ENCODE peak calls at places on chromosomes 4 and X, in eight cellular contexts. A, C, P, Q, T, I, G and J are unnamed samples. For H3K9me3, the result is how much of the 10 kb centered on the place peaks cover.

GRCh38 chr4:114512595-114513295 is 85.9 kb upstream of the UGT8 start:
- DNase-seq in A (no peak), C (no peak), P (no peak), Q (no peak), T (no peak), I (no peak), G (no peak), J (no peak)

GRCh38 chr4:137705171-137705783 is 173.0 kb upstream of the PCDH18 start:
- DNase-seq in A (no peak), C (no peak), P (peak), Q (no peak), T (no peak), I (no peak), G (peak), J (no peak)

GRCh38 chrX:19566359-19567141 is 51.2 kb upstream of the MAP3K15 start:
- DNase-seq in A (no peak), C (no peak), P (peak), Q (no peak), T (no peak), I (no peak), G (no peak), J (no peak)

GRCh38 chr4:23369331-23369730 is 520.5 kb downstream of the PPARGC1A start:
- DNase-seq in A (peak), C (peak), P (no peak), Q (no peak), T (no peak), I (no peak), G (no peak), J (no peak)

GRCh38 chr4:8428288-8429097 is 12.0 kb downstream of the ACOX3 start:
- DNase-seq in A (peak), C (peak), P (peak), Q (peak), T (peak), I (peak), G (peak), J (peak)

GRCh38 chrX:12921886-12922599 is 15.6 kb downstream of the TLR8 start:
- DNase-seq in A (no peak), C (no peak), P (no peak), Q (no peak), T (no peak), I (no peak), G (no peak), J (no peak)

GRCh38 chr4:158042591-158043030 is 130.2 kb downstream of the GASK1B start:
- DNase-seq in A (no peak), C (no peak), P (peak), Q (no peak), T (no peak), I (no peak), G (no peak), J (no peak)

GRCh38 chr4:140924761-140925392 is 168.7 kb upstream of the TBC1D9 start:
- DNase-seq in A (no peak), C (no peak), P (no peak), Q (no peak), T (no peak), I (no peak), G (no peak), J (no peak)

GRCh38 chr4:151687021-151687640 is 73.7 kb downstream of the GATB start:
- DNase-seq in A (no peak), C (no peak), P (no peak), Q (no peak), T (no peak), I (no peak), G (no peak), J (no peak)

GRCh38 chr4:152972821-152973613 is 36.9 kb downstream of the FHDC1 start:
- DNase-seq in A (no peak), C (peak), P (peak), Q (no peak), T (no peak), I (no peak), G (no peak), J (no peak)

GRCh38 chrX:87338510-87338909 is 179.1 kb upstream of the KLHL4 start:
- DNase-seq in A (no peak), C (no peak), P (no peak), Q (peak), T (no peak), I (no peak), G (no peak), J (no peak)

GRCh38 chr4:18675586-18675985 is 654.0 kb upstream of the LCORL start:
- DNase-seq in A (no peak), C (no peak), P (no peak), Q (no peak), T (no peak), I (no peak), G (no peak), J (no peak)

GRCh38 chrX:69896046-69896445 is 153.7 kb downstream of the AWAT2 start:
- DNase-seq in A (no peak), C (no peak), P (no peak), Q (no peak), T (no peak), I (no peak), G (no peak), J (no peak)

GRCh38 chrX:52979993-52980392 is 21.7 kb upstream of the FAM156A start:
- DNase-seq in A (no peak), C (no peak), P (no peak), Q (no peak), T (no peak), I (no peak), G (no peak), J (no peak)

GRCh38 chr4:79578613-79579012 is 170.6 kb upstream of the GK2 start:
- DNase-seq in A (no peak), C (no peak), P (no peak), Q (no peak), T (no peak), I (no peak), G (no peak), J (no peak)

GRCh38 chrX:139448996-139449395 is 81.5 kb upstream of the F9 start:
- DNase-seq in A (no peak), C (no peak), P (no peak), Q (no peak), T (no peak), I (no peak), G (no peak), J (no peak)

GRCh38 chrX:6021316-6022091 is 207.2 kb downstream of the NLGN4X start:
- DNase-seq in A (no peak), C (no peak), P (no peak), Q (no peak), T (no peak), I (peak), G (peak), J (no peak)

GRCh38 chr4:2402941-2403340 is 15.5 kb downstream of the ZFYVE28 start:
- DNase-seq in A (no peak), C (no peak), P (no peak), Q (no peak), T (no peak), I (no peak), G (no peak), J (no peak)

GRCh38 chr4:4780634-4781287 is 78.7 kb upstream of the MSX1 start:
- DNase-seq in A (no peak), C (no peak), P (peak), Q (no peak), T (no peak), I (no peak), G (no peak), J (no peak)

GRCh38 chr4:77037736-77038135 is 38.1 kb downstream of the CCNI start:
- DNase-seq in A (no peak), C (no peak), P (no peak), Q (no peak), T (no peak), I (no peak), G (no peak), J (no peak)

GRCh38 chrX:110133735-110134370 is 130.9 kb downstream of the TMEM164 start:
- DNase-seq in A (no peak), C (no peak), P (no peak), Q (no peak), T (no peak), I (peak), G (no peak), J (no peak)

GRCh38 chr4:38308728-38309315 is 348.6 kb downstream of the PTTG2 start:
- DNase-seq in A (no peak), C (no peak), P (no peak), Q (no peak), T (no peak), I (no peak), G (no peak), J (no peak)

GRCh38 chrX:12988797-12989196 is 13.9 kb downstream of the TMSB4X start:
- DNase-seq in A (no peak), C (no peak), P (no peak), Q (peak), T (no peak), I (peak), G (no peak), J (no peak)

GRCh38 chr4:156322592-156322991 is 368.9 kb upstream of the CTSO start:
- DNase-seq in A (no peak), C (no peak), P (peak), Q (no peak), T (no peak), I (no peak), G (no peak), J (no peak)

GRCh38 chr4:73687414-73687813 is 53.0 kb upstream of the CXCL8 start:
- DNase-seq in A (no peak), C (no peak), P (no peak), Q (no peak), T (no peak), I (no peak), G (no peak), J (no peak)

GRCh38 chr4:15341022-15341732 is 86.7 kb upstream of the C1QTNF7 start:
- DNase-seq in A (no peak), C (no peak), P (no peak), Q (no peak), T (no peak), I (no peak), G (no peak), J (no peak)

GRCh38 chrX:110267874-110268273 is 50.0 kb downstream of the AMMECR1 start:
- DNase-seq in A (no peak), C (no peak), P (no peak), Q (no peak), T (no peak), I (no peak), G (no peak), J (no peak)

GRCh38 chrX:22666441-22666840 is 333.3 kb upstream of the DDX53 start:
- DNase-seq in A (no peak), C (no peak), P (no peak), Q (no peak), T (no peak), I (no peak), G (no peak), J (no peak)

GRCh38 chr4:84477738-84478137 is 21.4 kb downstream of the NKX6-1 start:
- DNase-seq in A (no peak), C (no peak), P (no peak), Q (no peak), T (no peak), I (no peak), G (no peak), J (no peak)

GRCh38 chr4:101355767-101356702 is 8.7 kb upstream of the PPP3CA start:
- DNase-seq in A (no peak), C (no peak), P (peak), Q (peak), T (no peak), I (no peak), G (no peak), J (no peak)

GRCh38 chr4:80253510-80253909 is 13.0 kb upstream of the FGF5 start:
- DNase-seq in A (no peak), C (no peak), P (no peak), Q (no peak), T (no peak), I (no peak), G (no peak), J (no peak)

GRCh38 chrX:19964017-19964710 is 26.7 kb downstream of the BCLAF3 start:
- DNase-seq in A (no peak), C (no peak), P (no peak), Q (no peak), T (no peak), I (no peak), G (no peak), J (no peak)

GRCh38 chr4:141328550-141329173 is 108.0 kb downstream of the ZNF330 start:
- DNase-seq in A (no peak), C (no peak), P (no peak), Q (no peak), T (no peak), I (no peak), G (no peak), J (no peak)

GRCh38 chr4:181939199-181939945 is 303.8 kb upstream of the TENM3 start:
- DNase-seq in A (no peak), C (no peak), P (no peak), Q (no peak), T (no peak), I (no peak), G (no peak), J (no peak)

GRCh38 chr4:170682511-170682910 is 592.8 kb upstream of the AADAT start:
- DNase-seq in A (no peak), C (no peak), P (no peak), Q (no peak), T (no peak), I (no peak), G (no peak), J (no peak)

GRCh38 chr4:170691168-170691567 is 601.4 kb upstream of the AADAT start:
- DNase-seq in A (no peak), C (no peak), P (no peak), Q (no peak), T (no peak), I (no peak), G (no peak), J (no peak)

GRCh38 chr4:170687751-170688150 is 598.0 kb upstream of the AADAT start:
- DNase-seq in A (no peak), C (no peak), P (no peak), Q (no peak), T (no peak), I (no peak), G (no peak), J (no peak)
- H3K9me3 ChIP-seq in A (under half), C (under half), P (under half), Q (under half), T (under half), I (under half), G (under half), J (under half)

GRCh38 chrX:82237328-82237727 is 1035.4 kb downstream of the SH3BGRL start:
- DNase-seq in A (no peak), C (no peak), P (no peak), Q (no peak), T (no peak), I (no peak), G (no peak), J (no peak)

GRCh38 chrX:82230013-82230412 is 1028.1 kb downstream of the SH3BGRL start:
- DNase-seq in A (no peak), C (no peak), P (no peak), Q (no peak), T (no peak), I (no peak), G (no peak), J (no peak)

GRCh38 chrX:82232679-82233078 is 1030.8 kb downstream of the SH3BGRL start:
- DNase-seq in A (no peak), C (no peak), P (no peak), Q (no peak), T (no peak), I (no peak), G (no peak), J (no peak)
- H3K9me3 ChIP-seq in A (under half), C (under half), P (under half), Q (under half), T (under half), I (under half), G (under half), J (under half)

GRCh38 chr4:162038112-162038511 is 125.7 kb downstream of the FSTL5 start:
- DNase-seq in A (no peak), C (no peak), P (no peak), Q (no peak), T (no peak), I (no peak), G (no peak), J (no peak)
- H3K9me3 ChIP-seq in A (under half), C (under half), P (under half), Q (under half), T (under half), I (under half), G (under half), J (under half)

GRCh38 chr4:177125656-177126055 is 184.0 kb upstream of the NEIL3 start:
- DNase-seq in A (no peak), C (no peak), P (no peak), Q (no peak), T (no peak), I (no peak), G (no peak), J (no peak)
- H3K9me3 ChIP-seq in A (under half), C (under half), P (under half), Q (under half), T (under half), I (under half), G (under half), J (under half)

GRCh38 chr4:200936-201335 is 76.6 kb downstream of the ZNF718 start:
- DNase-seq in A (no peak), C (no peak), P (no peak), Q (no peak), T (no peak), I (no peak), G (no peak), J (no peak)
- H3K9me3 ChIP-seq in A (under half), C (under half), P (under half), Q (under half), T (under half), I (under half), G (half or more), J (under half)

DNA sequence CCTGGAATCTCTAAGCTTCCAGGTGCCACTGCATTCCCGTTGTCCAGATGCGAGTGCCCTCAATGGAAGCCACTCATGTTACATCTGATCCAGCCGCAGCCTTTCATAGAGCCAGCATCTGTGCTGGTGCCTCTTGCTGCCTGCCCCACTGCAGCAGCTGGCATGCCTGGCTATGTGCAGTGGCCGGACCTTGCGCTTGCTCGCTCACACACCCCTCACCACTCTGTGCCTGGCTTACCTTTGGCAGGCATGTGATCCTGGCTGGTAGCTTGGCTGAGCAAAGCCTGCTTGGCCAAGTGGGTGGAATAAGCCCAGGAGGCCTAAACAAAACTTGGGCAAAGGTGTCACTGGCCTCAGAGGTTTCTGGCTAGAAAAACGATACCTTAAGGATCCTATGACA is 59.5 kb upstream of the CDKN2AIP start:
- DNase-seq in A (no peak), C (no peak), P (no peak), Q (no peak), T (no peak), I (no peak), G (no peak), J (no peak)
- H3K9me3 ChIP-seq in A (under half), C (under half), P (under half), Q (under half), T (under half), I (under half), G (under half), J (under half)

GRCh38 chr4:44772340-44772739 is 46.0 kb upstream of the GNPDA2 start:
- DNase-seq in A (no peak), C (no peak), P (no peak), Q (no peak), T (no peak), I (no peak), G (no peak), J (no peak)
- H3K9me3 ChIP-seq in A (under half), C (under half), P (under half), Q (under half), T (under half), I (under half), G (under half), J (under half)